ENCODE peak calls at places on chromosomes 16 and 17, in eight cellular contexts. Z, N, T, A, P, G, H and O are unnamed samples.

GRCh38 chr16:73414636-73415035 is 366.7 kb upstream of the ZFHX3 start:
- DNase-seq in N (no peak), G (no peak), A (no peak), H (no peak), Z (no peak), T (no peak), P (no peak), O (no peak)

GRCh38 chr17:79305831-79306687 is 231.4 kb downstream of the ENGASE start:
- DNase-seq in N (peak; percentile 70), A (no peak), T (no peak), P (no peak), G (no peak), Z (peak; percentile 19), H (no peak), O (no peak)

GRCh38 chr16:55664786-55665407 is 9.1 kb downstream of the SLC6A2 start:
- DNase-seq in T (no peak), P (no peak), H (no peak), N (no peak), A (no peak), G (no peak), Z (no peak), O (no peak)

GRCh38 chr16:88498576-88499208 is 45.6 kb downstream of the ZFPM1 start:
- DNase-seq in Z (no peak), G (no peak), T (no peak), H (no peak), A (no peak), N (no peak), P (no peak), O (no peak)

GRCh38 chr16:1964046-1964505 is 550 bp downstream of the RPS2 start:
- DNase-seq in A (peak; percentile 17), P (no peak), T (peak; percentile 76), G (no peak), N (no peak), H (no peak), Z (no peak), O (no peak)

GRCh38 chr17:15260376-15261062 is 4.6 kb downstream of the PMP22 start:
- DNase-seq in Z (peak; percentile 26), N (peak; percentile 94), A (peak; percentile 67), G (no peak), P (peak; percentile 98), T (peak; percentile 95), H (peak; percentile 82), O (peak; percentile 94)

GRCh38 chr17:80848449-80849102 is 143.1 kb upstream of the CHMP6 start:
- DNase-seq in A (no peak), N (peak; percentile 38), P (no peak), Z (no peak), H (no peak), T (peak; percentile 22), G (no peak), O (peak; percentile 38)

GRCh38 chr16:3461120-3461519 is 17.6 kb downstream of the NAA60 start:
- DNase-seq in N (no peak), Z (no peak), H (no peak), P (peak; percentile 66), G (no peak), T (no peak), A (no peak), O (peak; percentile 29)

GRCh38 chr17:63751806-63752205 is 10.2 kb upstream of the STRADA start:
- DNase-seq in G (no peak), T (no peak), Z (no peak), N (no peak), P (no peak), H (no peak), A (no peak), O (no peak)

GRCh38 chr17:65987988-65988387 is 203.9 kb downstream of the CEP112 start:
- DNase-seq in A (peak; percentile 39), T (no peak), N (no peak), G (no peak), Z (no peak), P (peak; percentile 67), H (no peak), O (peak; percentile 22)

GRCh38 chr16:82700541-82701240 is 73.9 kb downstream of the CDH13 start:
- DNase-seq in Z (no peak), G (no peak), H (no peak), N (no peak), A (no peak), P (no peak), T (no peak), O (no peak)

GRCh38 chr17:56602292-56603130 is 9.0 kb downstream of the NOG start:
- DNase-seq in P (no peak), N (no peak), Z (no peak), T (no peak), A (no peak), H (no peak), G (no peak), O (no peak)

GRCh38 chr17:48246623-48247022 is 139.1 kb downstream of the SNX11 start:
- DNase-seq in P (no peak), Z (no peak), H (no peak), G (no peak), A (no peak), N (no peak), T (no peak), O (no peak)

GRCh38 chr17:65434878-65435277 is 126.6 kb downstream of the AXIN2 start:
- DNase-seq in P (no peak), Z (no peak), A (no peak), H (no peak), T (no peak), N (no peak), G (no peak), O (no peak)

GRCh38 chr16:14015948-14016347 is 55.2 kb upstream of the MRTFB start:
- DNase-seq in T (no peak), A (peak; percentile 55), N (no peak), Z (no peak), P (no peak), G (no peak), H (no peak), O (no peak)

GRCh38 chr16:86398201-86398600 is 112.1 kb upstream of the FOXF1 start:
- DNase-seq in G (no peak), P (no peak), N (no peak), T (no peak), A (no peak), Z (no peak), H (no peak), O (no peak)

DNA sequence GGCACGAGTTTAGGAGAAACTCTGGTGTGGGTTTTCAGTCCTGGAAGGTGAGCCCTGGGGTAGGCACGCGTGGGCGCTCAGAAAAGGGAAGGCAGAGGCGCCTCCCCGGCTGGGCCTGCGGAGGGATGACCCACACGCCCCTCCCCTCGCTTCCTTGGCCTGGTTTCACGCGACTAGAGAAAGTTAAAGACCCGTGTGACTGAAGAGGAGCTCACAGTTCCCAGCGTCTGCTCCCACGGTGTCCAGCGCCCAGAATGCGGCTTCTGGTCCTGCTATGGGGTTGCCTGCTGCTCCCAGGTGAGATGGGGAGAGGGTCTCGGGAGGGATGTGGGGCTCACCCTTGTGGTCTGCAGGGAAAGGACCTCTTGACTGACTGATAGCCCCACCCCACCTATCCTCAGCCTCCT is at the start of gene CD300LG:
- DNase-seq in A (no peak), H (no peak), N (no peak), G (no peak), T (peak; percentile 64), Z (no peak), P (peak; percentile 82), O (peak; percentile 85)
- H3K4me3 ChIP-seq in A (no peak within 1 kb of the TSS), H (no peak within 1 kb of the TSS), N (no peak within 1 kb of the TSS), G (no peak within 1 kb of the TSS), T (peak within 1 kb of the TSS; percentile 39), Z (no peak within 1 kb of the TSS), P (no peak within 1 kb of the TSS), O (no peak within 1 kb of the TSS)

GRCh38 chr16:30046178-30046577 is 15.1 kb upstream of the TLCD3B start:
- DNase-seq in N (no peak), T (no peak), G (no peak), P (no peak), H (no peak), A (no peak), Z (no peak), O (no peak)

GRCh38 chr16:30051518-30051917 is 14.0 kb upstream of the ALDOA start:
- DNase-seq in T (no peak), N (no peak), A (peak; percentile 26), Z (no peak), G (no peak), H (no peak), P (peak; percentile 57), O (no peak)

GRCh38 chr16:30049871-30050270 is 15.7 kb upstream of the ALDOA start:
- DNase-seq in Z (no peak), T (no peak), P (no peak), H (no peak), N (no peak), A (no peak), G (no peak), O (no peak)

GRCh38 chr16:30041841-30042240 is 10.8 kb upstream of the TLCD3B start:
- DNase-seq in N (no peak), A (no peak), T (no peak), G (no peak), P (no peak), H (no peak), Z (no peak), O (peak; percentile 25)

DNA sequence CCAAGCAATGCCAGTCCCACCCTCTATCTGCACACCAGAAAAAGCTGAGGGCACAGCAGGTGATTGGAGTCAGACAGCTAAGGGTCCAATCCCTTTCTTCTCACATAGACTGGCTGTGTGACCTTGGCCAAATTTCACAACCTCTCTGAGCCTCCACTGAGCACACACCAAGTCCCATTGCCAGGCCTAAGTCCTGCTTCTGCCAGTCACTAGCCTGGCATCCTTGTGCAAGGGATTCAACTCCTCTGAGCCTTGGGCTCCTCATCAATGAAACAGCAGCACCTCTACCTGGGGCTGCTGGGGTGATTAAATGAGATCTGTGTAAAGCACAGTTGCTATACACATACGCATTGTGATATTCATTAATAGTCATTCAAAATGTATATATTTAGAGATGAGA is 15.5 kb upstream of the TLCD3B start:
- DNase-seq in G (no peak), H (no peak), T (no peak), Z (no peak), P (no peak), N (no peak), A (no peak), O (no peak)
- H3K27me3 ChIP-seq in G (peaks cover 19% of the 10 kb centered on the region), H (no peaks in the 10 kb centered on the region), T (no peaks in the 10 kb centered on the region), Z (no peaks in the 10 kb centered on the region), P (no peaks in the 10 kb centered on the region), N (no peaks in the 10 kb centered on the region), A (no peaks in the 10 kb centered on the region), O (no peaks in the 10 kb centered on the region)

GRCh38 chr17:40843242-40843641 is 20.8 kb upstream of the KRT10 start:
- DNase-seq in Z (no peak), P (no peak), G (no peak), T (no peak), A (no peak), H (no peak), N (no peak), O (no peak)
- H3K4me3 ChIP-seq in Z (no peak overlapping the region), P (no peak overlapping the region), G (no peak overlapping the region), T (no peak overlapping the region), A (no peak overlapping the region), H (no peak overlapping the region), N (no peak overlapping the region), O (no peak overlapping the region)

GRCh38 chr17:1315891-1316403 is 36.5 kb downstream of the TRARG1 start:
- DNase-seq in N (no peak), Z (peak; percentile 59), T (no peak), A (no peak), G (no peak), P (no peak), H (no peak), O (peak; percentile 46)

GRCh38 chr17:1315409-1315808 is 35.9 kb downstream of the TRARG1 start:
- DNase-seq in G (no peak), T (peak; percentile 71), H (no peak), Z (no peak), P (no peak), A (no peak), N (no peak), O (no peak)

GRCh38 chr17:1313270-1314005 is 34.0 kb downstream of the TRARG1 start:
- DNase-seq in Z (no peak), P (no peak), N (no peak), G (no peak), H (no peak), A (no peak), T (no peak), O (no peak)

GRCh38 chr17:1312261-1312870 is 32.9 kb downstream of the TRARG1 start:
- DNase-seq in Z (no peak), G (no peak), H (no peak), N (no peak), T (no peak), P (peak; percentile 91), A (no peak), O (peak; percentile 85)
- H3K27me3 ChIP-seq in Z (no peaks in the 10 kb centered on the region), G (peaks cover 56% of the 10 kb centered on the region), H (no peaks in the 10 kb centered on the region), N (no peaks in the 10 kb centered on the region), T (no peaks in the 10 kb centered on the region), P (peaks cover 21% of the 10 kb centered on the region), A (peaks cover 2% of the 10 kb centered on the region), O (no peaks in the 10 kb centered on the region)